ENCODE peak calls at places on chromosomes 13 and 19, in four cellular contexts. P is CD4-positive, alpha-beta T cell; O is cardiac muscle cell; Z is tibial nerve. U is an unnamed sample.

GRCh38 chr13:50991624-50992610 is 82.3 kb downstream of the RNASEH2B start:
- DNase-seq in O (no peak), Z (no peak), P (no peak), U (no peak)

GRCh38 chr13:99977912-99978780 is 3.4 kb upstream of the ZIC2 start:
- DNase-seq in O (no peak), P (no peak), Z (no peak), U (no peak)

GRCh38 chr13:87675851-87676250 is 4.7 kb downstream of the SLITRK5 start:
- DNase-seq in Z (no peak), P (no peak), O (no peak), U (no peak)

GRCh38 chr13:113046883-113047244 is 58.7 kb upstream of the F7 start:
- DNase-seq in P (no peak), O (no peak), Z (no peak), U (no peak)

GRCh38 chr19:10766681-10767201 is 48.9 kb downstream of the DNM2 start:
- DNase-seq in Z (no peak), O (peak; percentile 57), P (no peak), U (no peak)

GRCh38 chr19:52635786-52636570 is 2.2 kb downstream of the ZNF83 start:
- DNase-seq in P (no peak), O (no peak), Z (no peak), U (no peak)

GRCh38 chr19:1076951-1077350 is 10.0 kb downstream of the ARHGAP45 start:
- DNase-seq in O (no peak), P (peak; percentile 90), Z (no peak), U (peak; percentile 84)

GRCh38 chr19:6354098-6354674 is 7.1 kb upstream of the CLPP start:
- DNase-seq in O (peak; percentile 33), Z (no peak), P (no peak), U (no peak)

GRCh38 chr13:48961379-48961778 is 14.3 kb upstream of the FNDC3A start:
- DNase-seq in O (no peak), Z (no peak), P (no peak), U (no peak)

DNA sequence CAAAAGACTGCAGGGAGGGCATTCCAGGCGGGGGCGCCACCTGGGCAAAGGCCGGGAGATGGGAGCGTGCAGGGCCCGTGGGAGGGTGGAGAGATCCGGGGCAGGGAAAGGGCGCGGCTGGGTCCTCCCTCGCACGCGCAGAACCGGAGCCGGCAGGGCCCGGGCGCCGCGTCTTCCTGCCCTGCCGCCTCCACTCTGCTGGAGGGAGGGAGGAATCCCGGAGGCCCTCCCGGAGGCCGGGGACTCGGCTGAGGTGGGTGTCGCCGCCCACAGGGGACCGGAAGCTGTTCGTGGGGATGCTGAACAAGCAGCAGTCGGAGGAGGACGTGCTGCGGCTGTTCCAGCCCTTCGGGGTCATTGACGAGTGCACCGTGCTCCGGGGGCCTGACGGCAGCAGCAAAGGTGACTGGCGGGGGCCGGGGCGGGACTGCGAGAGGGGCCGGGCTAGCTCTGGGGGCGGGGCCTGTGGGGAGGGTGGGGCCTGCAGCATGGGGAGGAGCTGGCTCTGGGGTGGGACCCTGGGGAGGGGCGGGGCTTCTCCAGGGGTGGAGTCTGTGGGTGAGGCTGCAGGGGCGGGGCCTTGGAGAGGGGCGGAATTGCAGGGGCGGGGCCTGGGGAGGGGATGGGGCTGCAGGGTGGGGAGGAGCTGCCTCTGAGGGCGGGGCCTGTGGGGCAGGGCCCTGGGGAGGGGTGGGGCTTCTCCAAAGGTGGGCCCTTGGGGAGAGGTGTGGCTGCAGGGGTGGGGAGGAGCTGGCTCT is 51.3 kb downstream of the CELF5 start:
- DNase-seq in O (peak; percentile 81), P (peak; percentile 93), Z (peak; percentile 16), U (peak; percentile 49)
- TF ChIP-seq CTCF in O (no peak), P (peak; percentile 53), Z (no peak), U (no peak)

GRCh38 chr19:36573020-36573947 is at the start of gene ZNF529:
- DNase-seq in P (peak; percentile 71), Z (peak; percentile 92), O (peak; percentile 92), U (peak; percentile 79)
- TF ChIP-seq CTCF in P (no peak), Z (no peak), O (no peak), U (no peak)

DNA sequence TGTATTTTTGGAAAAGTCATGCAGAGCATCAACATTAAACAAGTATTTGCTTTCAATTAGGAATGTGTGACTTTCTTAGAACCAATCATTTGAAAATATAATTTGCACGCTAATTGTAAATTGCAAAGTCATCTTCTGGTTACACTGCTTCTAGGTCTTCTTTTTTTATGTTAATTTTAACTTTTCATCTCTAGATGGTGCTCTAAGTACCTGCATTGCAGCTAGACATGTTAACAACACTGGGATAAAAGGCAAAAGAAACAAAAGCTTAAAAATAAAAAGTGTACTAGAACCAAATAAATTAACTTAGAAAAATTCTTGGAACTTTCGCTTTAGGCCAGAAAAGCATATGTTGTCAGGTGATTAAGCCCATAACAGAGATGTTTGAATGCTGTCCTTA is 2758.2 kb downstream of the PCDH9 start:
- DNase-seq in O (peak; percentile 62), Z (no peak), P (no peak), U (no peak)
- TF ChIP-seq CTCF in O (peak; percentile 49), Z (peak; percentile 30), P (no peak), U (no peak)

DNA sequence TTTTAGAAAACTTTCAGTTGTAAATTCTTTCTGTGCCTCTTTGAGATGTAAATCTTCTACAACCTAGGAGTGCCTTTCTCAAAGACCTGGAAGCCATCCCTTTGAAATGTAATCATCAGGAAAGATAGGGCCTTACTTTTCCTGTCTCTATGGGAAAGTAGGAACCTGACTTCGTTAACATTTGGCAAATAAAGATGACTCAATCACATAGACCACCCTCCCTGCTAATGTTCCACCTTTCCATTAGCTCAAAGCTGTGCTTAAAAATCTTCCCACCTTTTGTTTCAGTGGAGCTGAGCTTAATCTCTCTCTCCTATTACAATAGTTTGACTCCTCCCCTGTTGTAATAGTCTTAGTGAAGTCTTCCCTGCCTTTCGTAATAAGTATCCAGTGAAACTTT is 247.7 kb downstream of the OLFM4 start:
- DNase-seq in Z (no peak), P (no peak), O (no peak), U (no peak)
- TF ChIP-seq CTCF in Z (no peak), P (no peak), O (no peak), U (no peak)